ENCODE peak calls at places on chromosomes 7 and 10, in four cellular contexts. One of them, this sample, is unnamed.

GRCh38 chr10:93319855-93320254 is 162.3 kb downstream of the MYOF start:
- DNase-seq in hepatocyte: no peak
- DNase-seq in psoas muscle: no peak
- DNase-seq in cardiac muscle cell: no peak
- DNase-seq in this sample: no peak

GRCh38 chr10:113788604-113789083 is 37.2 kb downstream of the PLEKHS1 start:
- DNase-seq in hepatocyte: peak
- DNase-seq in psoas muscle: peak
- DNase-seq in cardiac muscle cell: peak
- DNase-seq in this sample: no peak

GRCh38 chr10:50982989-50983388 is 91.3 kb upstream of the PRKG1 start:
- DNase-seq in hepatocyte: no peak
- DNase-seq in psoas muscle: no peak
- DNase-seq in cardiac muscle cell: no peak
- DNase-seq in this sample: no peak

GRCh38 chr7:38482521-38482920 is 148.7 kb downstream of the AMPH start:
- DNase-seq in psoas muscle: no peak
- DNase-seq in hepatocyte: no peak
- DNase-seq in cardiac muscle cell: no peak
- DNase-seq in this sample: no peak

GRCh38 chr7:74028321-74028812 is 394 bp downstream of the ELN start:
- DNase-seq in psoas muscle: no peak
- DNase-seq in hepatocyte: no peak
- DNase-seq in cardiac muscle cell: no peak
- DNase-seq in this sample: no peak

GRCh38 chr7:73844848-73845460 is 2.6 kb upstream of the METTL27 start:
- DNase-seq in cardiac muscle cell: peak
- DNase-seq in hepatocyte: peak
- DNase-seq in psoas muscle: no peak
- DNase-seq in this sample: no peak

GRCh38 chr10:124296121-124296812 is 122.5 kb downstream of the OAT start:
- DNase-seq in cardiac muscle cell: peak
- DNase-seq in psoas muscle: no peak
- DNase-seq in hepatocyte: peak
- DNase-seq in this sample: no peak

GRCh38 chr10:61346946-61347345 is 106.2 kb downstream of the TMEM26 start:
- DNase-seq in hepatocyte: no peak
- DNase-seq in cardiac muscle cell: no peak
- DNase-seq in psoas muscle: no peak
- DNase-seq in this sample: no peak

GRCh38 chr10:86851329-86852207 is 95.1 kb downstream of the BMPR1A start:
- DNase-seq in hepatocyte: no peak
- DNase-seq in psoas muscle: peak
- DNase-seq in cardiac muscle cell: peak
- DNase-seq in this sample: no peak

GRCh38 chr7:12557282-12557681 is 13.2 kb upstream of the SCIN start:
- DNase-seq in cardiac muscle cell: peak
- DNase-seq in hepatocyte: peak
- DNase-seq in psoas muscle: no peak
- DNase-seq in this sample: no peak

GRCh38 chr7:574661-575395 is 55.2 kb upstream of the PDGFA start:
- DNase-seq in cardiac muscle cell: no peak
- DNase-seq in hepatocyte: no peak
- DNase-seq in psoas muscle: no peak
- DNase-seq in this sample: no peak

GRCh38 chr7:1355568-1356340 is 103.5 kb downstream of the MICALL2 start:
- DNase-seq in cardiac muscle cell: no peak
- DNase-seq in psoas muscle: no peak
- DNase-seq in hepatocyte: no peak
- DNase-seq in this sample: no peak

GRCh38 chr7:125347264-125347663 is 417.6 kb upstream of the POT1 start:
- DNase-seq in psoas muscle: no peak
- DNase-seq in hepatocyte: no peak
- DNase-seq in cardiac muscle cell: no peak
- DNase-seq in this sample: no peak

GRCh38 chr10:74949434-74949833 is 123.0 kb downstream of the KAT6B start:
- DNase-seq in cardiac muscle cell: no peak
- DNase-seq in hepatocyte: no peak
- DNase-seq in psoas muscle: no peak
- DNase-seq in this sample: no peak
- H3K27ac ChIP-seq in cardiac muscle cell: no peak
- H3K27ac ChIP-seq in hepatocyte: peak
- H3K27ac ChIP-seq in psoas muscle: no peak
- H3K27ac ChIP-seq in this sample: no peak

DNA sequence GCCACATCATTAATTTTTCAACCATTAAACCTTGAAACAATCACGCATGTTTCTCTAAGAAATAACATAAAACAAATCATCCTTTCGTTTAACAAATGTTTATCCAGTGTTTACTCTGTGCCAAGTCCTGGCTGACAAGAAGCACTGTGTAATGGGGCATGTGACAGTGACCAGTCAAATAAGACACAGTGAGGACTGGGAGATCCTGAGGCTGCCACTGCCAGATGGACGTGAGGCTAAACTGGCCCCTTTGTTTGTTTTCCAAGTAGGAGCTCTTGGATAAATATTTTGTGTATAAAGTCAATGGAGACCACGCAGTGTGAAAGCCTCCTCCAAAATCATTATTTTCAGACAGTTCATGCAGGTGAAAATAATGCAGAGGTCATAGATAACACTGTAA is 626.2 kb downstream of the SUGCT start:
- DNase-seq in hepatocyte: no peak
- DNase-seq in cardiac muscle cell: no peak
- DNase-seq in psoas muscle: no peak
- DNase-seq in this sample: no peak
- H3K4me3 ChIP-seq in hepatocyte: no peak
- H3K4me3 ChIP-seq in cardiac muscle cell: no peak
- H3K4me3 ChIP-seq in psoas muscle: no peak
- H3K4me3 ChIP-seq in this sample: no peak

GRCh38 chr10:111650088-111650487 is 533.5 kb downstream of the GPAM start:
- DNase-seq in hepatocyte: no peak
- DNase-seq in cardiac muscle cell: no peak
- DNase-seq in psoas muscle: no peak
- DNase-seq in this sample: no peak
- TF ChIP-seq CTCF in hepatocyte: no peak
- TF ChIP-seq CTCF in cardiac muscle cell: no peak
- TF ChIP-seq CTCF in psoas muscle: no peak
- TF ChIP-seq CTCF in this sample: no peak

DNA sequence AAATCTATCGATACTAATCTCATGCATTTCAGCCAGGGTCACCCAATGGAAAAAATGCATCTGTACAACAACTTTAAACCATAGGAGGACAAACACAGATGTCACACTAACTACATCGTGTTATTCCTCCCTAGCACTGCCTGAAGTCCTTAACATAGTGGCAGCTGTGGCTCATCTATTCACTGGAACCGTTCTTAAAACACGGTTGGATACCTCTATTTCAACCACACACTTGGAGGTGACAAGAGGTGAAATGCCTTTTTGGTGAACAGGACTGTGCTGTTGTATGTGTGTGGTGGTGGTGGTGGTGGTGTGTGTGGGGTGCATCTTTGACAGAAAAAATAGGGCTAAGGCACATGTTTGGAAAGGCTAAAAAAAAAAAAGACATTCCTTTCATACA is 93.1 kb downstream of the NRP1 start:
- DNase-seq in psoas muscle: no peak
- DNase-seq in cardiac muscle cell: no peak
- DNase-seq in hepatocyte: no peak
- DNase-seq in this sample: no peak
- H3K27ac ChIP-seq in psoas muscle: no peak
- H3K27ac ChIP-seq in cardiac muscle cell: no peak
- H3K27ac ChIP-seq in hepatocyte: no peak
- H3K27ac ChIP-seq in this sample: no peak

GRCh38 chr7:157335256-157335655 is 1.5 kb upstream of the DNAJB6 start:
- DNase-seq in psoas muscle: no peak
- DNase-seq in hepatocyte: no peak
- DNase-seq in cardiac muscle cell: no peak
- DNase-seq in this sample: no peak
- H3K4me3 ChIP-seq in psoas muscle: no peak
- H3K4me3 ChIP-seq in hepatocyte: no peak
- H3K4me3 ChIP-seq in cardiac muscle cell: no peak
- H3K4me3 ChIP-seq in this sample: no peak

DNA sequence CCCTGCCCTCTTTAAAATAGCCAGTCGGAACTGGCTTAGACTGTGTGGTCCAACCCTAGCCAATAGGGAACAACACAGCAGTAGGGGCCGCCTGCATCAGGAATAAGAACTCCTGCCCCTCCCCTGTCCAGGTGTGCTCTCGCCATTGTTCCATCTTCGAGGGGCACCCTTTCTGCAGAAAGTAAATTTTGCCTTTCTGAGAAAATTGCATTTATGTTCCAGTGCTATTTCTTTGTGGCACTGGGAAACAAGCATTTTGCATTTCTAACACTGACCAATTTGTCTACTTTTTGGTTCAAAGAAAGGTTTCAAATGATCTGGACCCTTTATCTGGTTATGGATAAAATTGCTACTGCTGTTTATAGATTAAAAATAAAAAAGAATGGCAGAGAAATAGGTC is 90.2 kb upstream of the AGBL3 start:
- DNase-seq in psoas muscle: no peak
- DNase-seq in cardiac muscle cell: no peak
- DNase-seq in hepatocyte: no peak
- DNase-seq in this sample: no peak
- TF ChIP-seq CTCF in psoas muscle: no peak
- TF ChIP-seq CTCF in cardiac muscle cell: no peak
- TF ChIP-seq CTCF in hepatocyte: no peak
- TF ChIP-seq CTCF in this sample: no peak

DNA sequence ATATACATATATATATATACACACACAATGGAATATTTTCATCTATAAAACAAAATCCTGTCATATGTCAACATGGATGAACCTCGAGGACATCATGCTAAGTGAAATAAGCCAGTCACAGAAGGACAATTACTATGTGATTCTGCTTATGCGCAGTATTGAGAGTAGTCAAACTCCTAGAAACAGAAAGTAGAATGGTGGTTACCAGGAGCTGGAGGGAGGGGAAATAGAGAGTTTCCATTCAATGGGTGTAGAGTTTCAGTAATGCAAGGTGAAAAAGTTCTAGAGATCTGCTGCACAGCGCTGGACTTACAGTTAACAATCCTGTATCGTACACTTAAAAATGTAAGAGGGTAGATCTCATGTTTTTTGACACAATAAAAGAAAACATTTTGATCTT is 181.9 kb downstream of the CDCA7L start:
- DNase-seq in cardiac muscle cell: no peak
- DNase-seq in hepatocyte: no peak
- DNase-seq in psoas muscle: no peak
- DNase-seq in this sample: no peak
- H3K27ac ChIP-seq in cardiac muscle cell: no peak
- H3K27ac ChIP-seq in hepatocyte: no peak
- H3K27ac ChIP-seq in psoas muscle: no peak
- H3K27ac ChIP-seq in this sample: no peak

GRCh38 chr7:128352138-128352537 is 8.4 kb upstream of the RBM28 start:
- DNase-seq in cardiac muscle cell: peak
- DNase-seq in hepatocyte: peak
- DNase-seq in psoas muscle: peak
- DNase-seq in this sample: no peak

GRCh38 chr7:128352636-128353035 is 8.9 kb downstream of the PRRT4 start:
- DNase-seq in cardiac muscle cell: no peak
- DNase-seq in hepatocyte: no peak
- DNase-seq in psoas muscle: no peak
- DNase-seq in this sample: no peak

GRCh38 chr7:128350708-128351295 is 7.1 kb upstream of the RBM28 start:
- DNase-seq in cardiac muscle cell: no peak
- DNase-seq in hepatocyte: no peak
- DNase-seq in psoas muscle: no peak
- DNase-seq in this sample: no peak

GRCh38 chr7:128353189-128353588 is 8.3 kb downstream of the PRRT4 start:
- DNase-seq in cardiac muscle cell: no peak
- DNase-seq in psoas muscle: no peak
- DNase-seq in hepatocyte: no peak
- DNase-seq in this sample: no peak

GRCh38 chr7:128351296-128352123 is 7.8 kb upstream of the RBM28 start:
- DNase-seq in psoas muscle: no peak
- DNase-seq in cardiac muscle cell: peak
- DNase-seq in hepatocyte: no peak
- DNase-seq in this sample: no peak
- H3K4me3 ChIP-seq in psoas muscle: peak
- H3K4me3 ChIP-seq in cardiac muscle cell: no peak
- H3K4me3 ChIP-seq in hepatocyte: no peak
- H3K4me3 ChIP-seq in this sample: no peak

GRCh38 chr10:72515455-72515854 is 110.4 kb downstream of the MICU1 start:
- DNase-seq in hepatocyte: no peak
- DNase-seq in psoas muscle: no peak
- DNase-seq in cardiac muscle cell: no peak
- DNase-seq in this sample: no peak
- TF ChIP-seq CTCF in hepatocyte: no peak
- TF ChIP-seq CTCF in psoas muscle: no peak
- TF ChIP-seq CTCF in cardiac muscle cell: no peak
- TF ChIP-seq CTCF in this sample: no peak

This sample was measured in HL-60.